ENCODE peak calls at places on chromosomes 6 and 20, in eight cellular contexts. One of them, this sample, is unnamed.

GRCh38 chr6:150267686-150268561 is 100.9 kb upstream of the IYD start:
- DNase-seq in left colon: no peak
- DNase-seq in activated CD4-positive, alpha-beta T cell treated with anti-CD3 and anti-CD28 coated beads, Interleukin-2, amount 50 U/mL, for 24 hours: no peak
- DNase-seq in AG09309: peak
- DNase-seq in GM23338: peak
- DNase-seq in kidney tubule cell: peak
- DNase-seq in H7: no peak
- DNase-seq in amniotic stem cell: peak
- DNase-seq in this sample: peak

GRCh38 chr20:49775229-49775693 is 37.4 kb upstream of the SLC9A8 start:
- DNase-seq in left colon: peak
- DNase-seq in activated CD4-positive, alpha-beta T cell treated with anti-CD3 and anti-CD28 coated beads, Interleukin-2, amount 50 U/mL, for 24 hours: no peak
- DNase-seq in AG09309: no peak
- DNase-seq in GM23338: peak
- DNase-seq in kidney tubule cell: peak
- DNase-seq in H7: no peak
- DNase-seq in amniotic stem cell: no peak
- DNase-seq in this sample: peak

GRCh38 chr6:168035098-168035660 is 37.7 kb downstream of the KIF25 start:
- DNase-seq in left colon: peak
- DNase-seq in activated CD4-positive, alpha-beta T cell treated with anti-CD3 and anti-CD28 coated beads, Interleukin-2, amount 50 U/mL, for 24 hours: no peak
- DNase-seq in AG09309: no peak
- DNase-seq in GM23338: peak
- DNase-seq in kidney tubule cell: peak
- DNase-seq in H7: peak
- DNase-seq in amniotic stem cell: no peak
- DNase-seq in this sample: peak

GRCh38 chr6:47135772-47136171 is 93.6 kb upstream of the ADGRF1 start:
- DNase-seq in left colon: no peak
- DNase-seq in activated CD4-positive, alpha-beta T cell treated with anti-CD3 and anti-CD28 coated beads, Interleukin-2, amount 50 U/mL, for 24 hours: no peak
- DNase-seq in AG09309: peak
- DNase-seq in GM23338: peak
- DNase-seq in kidney tubule cell: peak
- DNase-seq in H7: no peak
- DNase-seq in amniotic stem cell: peak
- DNase-seq in this sample: no peak

GRCh38 chr6:34201455-34202098 is 35.1 kb upstream of the HMGA1 start:
- DNase-seq in left colon: no peak
- DNase-seq in activated CD4-positive, alpha-beta T cell treated with anti-CD3 and anti-CD28 coated beads, Interleukin-2, amount 50 U/mL, for 24 hours: no peak
- DNase-seq in AG09309: no peak
- DNase-seq in GM23338: no peak
- DNase-seq in kidney tubule cell: peak
- DNase-seq in H7: no peak
- DNase-seq in amniotic stem cell: no peak
- DNase-seq in this sample: no peak

GRCh38 chr6:30613251-30614043 is 3.6 kb downstream of the PPP1R10 start:
- DNase-seq in left colon: no peak
- DNase-seq in activated CD4-positive, alpha-beta T cell treated with anti-CD3 and anti-CD28 coated beads, Interleukin-2, amount 50 U/mL, for 24 hours: no peak
- DNase-seq in AG09309: no peak
- DNase-seq in GM23338: no peak
- DNase-seq in kidney tubule cell: peak
- DNase-seq in H7: no peak
- DNase-seq in amniotic stem cell: no peak
- DNase-seq in this sample: no peak

GRCh38 chr20:21251278-21251677 is 51.9 kb upstream of the XRN2 start:
- DNase-seq in left colon: no peak
- DNase-seq in activated CD4-positive, alpha-beta T cell treated with anti-CD3 and anti-CD28 coated beads, Interleukin-2, amount 50 U/mL, for 24 hours: peak
- DNase-seq in AG09309: no peak
- DNase-seq in GM23338: no peak
- DNase-seq in kidney tubule cell: peak
- DNase-seq in H7: no peak
- DNase-seq in amniotic stem cell: no peak
- DNase-seq in this sample: no peak

GRCh38 chr6:56176741-56177140 is 70.6 kb downstream of the COL21A1 start:
- DNase-seq in left colon: no peak
- DNase-seq in activated CD4-positive, alpha-beta T cell treated with anti-CD3 and anti-CD28 coated beads, Interleukin-2, amount 50 U/mL, for 24 hours: no peak
- DNase-seq in AG09309: no peak
- DNase-seq in GM23338: no peak
- DNase-seq in kidney tubule cell: no peak
- DNase-seq in H7: no peak
- DNase-seq in amniotic stem cell: no peak
- DNase-seq in this sample: no peak

GRCh38 chr6:110217255-110217654 is 37.0 kb downstream of the CDC40 start:
- DNase-seq in left colon: no peak
- DNase-seq in activated CD4-positive, alpha-beta T cell treated with anti-CD3 and anti-CD28 coated beads, Interleukin-2, amount 50 U/mL, for 24 hours: no peak
- DNase-seq in AG09309: no peak
- DNase-seq in GM23338: peak
- DNase-seq in kidney tubule cell: peak
- DNase-seq in H7: no peak
- DNase-seq in amniotic stem cell: no peak
- DNase-seq in this sample: no peak

GRCh38 chr20:47622118-47622665 is 120.5 kb downstream of the NCOA3 start:
- DNase-seq in left colon: no peak
- DNase-seq in activated CD4-positive, alpha-beta T cell treated with anti-CD3 and anti-CD28 coated beads, Interleukin-2, amount 50 U/mL, for 24 hours: no peak
- DNase-seq in AG09309: no peak
- DNase-seq in GM23338: no peak
- DNase-seq in kidney tubule cell: peak
- DNase-seq in H7: no peak
- DNase-seq in amniotic stem cell: no peak
- DNase-seq in this sample: no peak

GRCh38 chr20:63125893-63126601 is 89.9 kb downstream of the YTHDF1 start:
- DNase-seq in left colon: no peak
- DNase-seq in activated CD4-positive, alpha-beta T cell treated with anti-CD3 and anti-CD28 coated beads, Interleukin-2, amount 50 U/mL, for 24 hours: no peak
- DNase-seq in AG09309: no peak
- DNase-seq in GM23338: no peak
- DNase-seq in kidney tubule cell: no peak
- DNase-seq in H7: peak
- DNase-seq in amniotic stem cell: no peak
- DNase-seq in this sample: peak

GRCh38 chr20:58577139-58577806 is 62.1 kb upstream of the APCDD1L start:
- DNase-seq in left colon: no peak
- DNase-seq in activated CD4-positive, alpha-beta T cell treated with anti-CD3 and anti-CD28 coated beads, Interleukin-2, amount 50 U/mL, for 24 hours: no peak
- DNase-seq in AG09309: no peak
- DNase-seq in GM23338: no peak
- DNase-seq in kidney tubule cell: no peak
- DNase-seq in H7: no peak
- DNase-seq in amniotic stem cell: no peak
- DNase-seq in this sample: no peak

GRCh38 chr20:7375905-7376304 is 564.4 kb downstream of the HAO1 start:
- DNase-seq in left colon: no peak
- DNase-seq in activated CD4-positive, alpha-beta T cell treated with anti-CD3 and anti-CD28 coated beads, Interleukin-2, amount 50 U/mL, for 24 hours: no peak
- DNase-seq in AG09309: no peak
- DNase-seq in GM23338: peak
- DNase-seq in kidney tubule cell: peak
- DNase-seq in H7: no peak
- DNase-seq in amniotic stem cell: no peak
- DNase-seq in this sample: no peak

GRCh38 chr6:19013011-19013410 is 625.9 kb downstream of the RNF144B start:
- DNase-seq in left colon: no peak
- DNase-seq in activated CD4-positive, alpha-beta T cell treated with anti-CD3 and anti-CD28 coated beads, Interleukin-2, amount 50 U/mL, for 24 hours: no peak
- DNase-seq in AG09309: no peak
- DNase-seq in GM23338: no peak
- DNase-seq in kidney tubule cell: peak
- DNase-seq in H7: no peak
- DNase-seq in amniotic stem cell: no peak
- DNase-seq in this sample: no peak

GRCh38 chr6:148435386-148435785 is 92.7 kb downstream of the SASH1 start:
- DNase-seq in left colon: no peak
- DNase-seq in activated CD4-positive, alpha-beta T cell treated with anti-CD3 and anti-CD28 coated beads, Interleukin-2, amount 50 U/mL, for 24 hours: no peak
- DNase-seq in AG09309: no peak
- DNase-seq in GM23338: no peak
- DNase-seq in kidney tubule cell: peak
- DNase-seq in H7: no peak
- DNase-seq in amniotic stem cell: no peak
- DNase-seq in this sample: no peak

GRCh38 chr6:22146581-22147468 is 150.0 kb downstream of the PRL start:
- DNase-seq in left colon: peak
- DNase-seq in activated CD4-positive, alpha-beta T cell treated with anti-CD3 and anti-CD28 coated beads, Interleukin-2, amount 50 U/mL, for 24 hours: no peak
- DNase-seq in AG09309: no peak
- DNase-seq in GM23338: no peak
- DNase-seq in kidney tubule cell: peak
- DNase-seq in H7: peak
- DNase-seq in amniotic stem cell: no peak
- DNase-seq in this sample: no peak

GRCh38 chr6:139187489-139187888 is 52.6 kb downstream of the HECA start:
- DNase-seq in left colon: no peak
- DNase-seq in activated CD4-positive, alpha-beta T cell treated with anti-CD3 and anti-CD28 coated beads, Interleukin-2, amount 50 U/mL, for 24 hours: no peak
- DNase-seq in AG09309: no peak
- DNase-seq in GM23338: no peak
- DNase-seq in kidney tubule cell: no peak
- DNase-seq in H7: no peak
- DNase-seq in amniotic stem cell: no peak
- DNase-seq in this sample: no peak

GRCh38 chr20:33111306-33111705 is 31.9 kb downstream of the BPIFB4 start:
- DNase-seq in left colon: no peak
- DNase-seq in activated CD4-positive, alpha-beta T cell treated with anti-CD3 and anti-CD28 coated beads, Interleukin-2, amount 50 U/mL, for 24 hours: no peak
- DNase-seq in AG09309: no peak
- DNase-seq in GM23338: no peak
- DNase-seq in kidney tubule cell: no peak
- DNase-seq in H7: no peak
- DNase-seq in amniotic stem cell: no peak
- DNase-seq in this sample: no peak

GRCh38 chr20:51388227-51388626 is 154.3 kb downstream of the NFATC2 start:
- DNase-seq in left colon: no peak
- DNase-seq in activated CD4-positive, alpha-beta T cell treated with anti-CD3 and anti-CD28 coated beads, Interleukin-2, amount 50 U/mL, for 24 hours: no peak
- DNase-seq in AG09309: peak
- DNase-seq in GM23338: no peak
- DNase-seq in kidney tubule cell: peak
- DNase-seq in H7: no peak
- DNase-seq in amniotic stem cell: no peak
- DNase-seq in this sample: no peak

GRCh38 chr20:1810926-1811620 is 84.1 kb upstream of the SIRPA start:
- DNase-seq in left colon: no peak
- DNase-seq in activated CD4-positive, alpha-beta T cell treated with anti-CD3 and anti-CD28 coated beads, Interleukin-2, amount 50 U/mL, for 24 hours: no peak
- DNase-seq in AG09309: no peak
- DNase-seq in GM23338: no peak
- DNase-seq in kidney tubule cell: peak
- DNase-seq in H7: no peak
- DNase-seq in amniotic stem cell: peak
- DNase-seq in this sample: peak

GRCh38 chr6:121920616-121921015 is 478.8 kb upstream of the HSF2 start:
- DNase-seq in left colon: no peak
- DNase-seq in activated CD4-positive, alpha-beta T cell treated with anti-CD3 and anti-CD28 coated beads, Interleukin-2, amount 50 U/mL, for 24 hours: no peak
- DNase-seq in AG09309: no peak
- DNase-seq in GM23338: peak
- DNase-seq in kidney tubule cell: no peak
- DNase-seq in H7: no peak
- DNase-seq in amniotic stem cell: no peak
- DNase-seq in this sample: no peak

GRCh38 chr6:158839796-158840195 is 20.6 kb upstream of the EZR start:
- DNase-seq in left colon: no peak
- DNase-seq in activated CD4-positive, alpha-beta T cell treated with anti-CD3 and anti-CD28 coated beads, Interleukin-2, amount 50 U/mL, for 24 hours: no peak
- DNase-seq in AG09309: no peak
- DNase-seq in GM23338: no peak
- DNase-seq in kidney tubule cell: no peak
- DNase-seq in H7: no peak
- DNase-seq in amniotic stem cell: no peak
- DNase-seq in this sample: no peak

GRCh38 chr20:18679020-18679419 is 91.2 kb downstream of the DTD1 start:
- DNase-seq in left colon: no peak
- DNase-seq in activated CD4-positive, alpha-beta T cell treated with anti-CD3 and anti-CD28 coated beads, Interleukin-2, amount 50 U/mL, for 24 hours: no peak
- DNase-seq in AG09309: no peak
- DNase-seq in GM23338: peak
- DNase-seq in kidney tubule cell: no peak
- DNase-seq in H7: no peak
- DNase-seq in amniotic stem cell: no peak
- DNase-seq in this sample: no peak

GRCh38 chr6:45946352-45946751 is 69.3 kb downstream of the CLIC5 start:
- DNase-seq in left colon: no peak
- DNase-seq in activated CD4-positive, alpha-beta T cell treated with anti-CD3 and anti-CD28 coated beads, Interleukin-2, amount 50 U/mL, for 24 hours: no peak
- DNase-seq in AG09309: peak
- DNase-seq in GM23338: peak
- DNase-seq in kidney tubule cell: no peak
- DNase-seq in H7: peak
- DNase-seq in amniotic stem cell: peak
- DNase-seq in this sample: peak

GRCh38 chr6:5995705-5996686 is 10.7 kb downstream of the NRN1 start:
- DNase-seq in left colon: peak
- DNase-seq in activated CD4-positive, alpha-beta T cell treated with anti-CD3 and anti-CD28 coated beads, Interleukin-2, amount 50 U/mL, for 24 hours: no peak
- DNase-seq in AG09309: no peak
- DNase-seq in GM23338: peak
- DNase-seq in kidney tubule cell: peak
- DNase-seq in H7: peak
- DNase-seq in amniotic stem cell: no peak
- DNase-seq in this sample: peak

GRCh38 chr6:113690255-113690956 is 166.7 kb upstream of the MARCKS start:
- DNase-seq in left colon: no peak
- DNase-seq in activated CD4-positive, alpha-beta T cell treated with anti-CD3 and anti-CD28 coated beads, Interleukin-2, amount 50 U/mL, for 24 hours: no peak
- DNase-seq in AG09309: peak
- DNase-seq in GM23338: no peak
- DNase-seq in kidney tubule cell: peak
- DNase-seq in H7: no peak
- DNase-seq in amniotic stem cell: peak
- DNase-seq in this sample: peak

GRCh38 chr6:21402368-21402767 is 191.2 kb upstream of the SOX4 start:
- DNase-seq in left colon: no peak
- DNase-seq in activated CD4-positive, alpha-beta T cell treated with anti-CD3 and anti-CD28 coated beads, Interleukin-2, amount 50 U/mL, for 24 hours: no peak
- DNase-seq in AG09309: peak
- DNase-seq in GM23338: no peak
- DNase-seq in kidney tubule cell: no peak
- DNase-seq in H7: no peak
- DNase-seq in amniotic stem cell: no peak
- DNase-seq in this sample: no peak